ENCODE peak calls at places on chromosomes 12 and 14, in seven cellular contexts. R is mesendoderm, Q is left lung, Z is astrocyte, P is uterus, L is bronchial epithelial cell, X is adrenal gland. J is an unnamed sample. For H3K27me3, the result is how much of the 10 kb centered on the place peaks cover.

GRCh38 chr14:58298880-58299664 is 717 bp downstream of the ARID4A start:
- DNase-seq in X (peak), Z (no peak), Q (peak), R (peak), L (no peak), P (peak), J (peak)

GRCh38 chr12:93318720-93319522 is 58.8 kb upstream of the NUDT4 start:
- DNase-seq in P (no peak), Z (no peak), Q (no peak), R (no peak), X (no peak), L (peak), J (no peak)

GRCh38 chr12:68031881-68032739 is 42.9 kb downstream of the IFNG-AS1 start:
- DNase-seq in Q (no peak), Z (no peak), R (no peak), P (no peak), L (peak), X (no peak), J (no peak)

GRCh38 chr14:28488658-28489057 is 277.9 kb upstream of the FOXG1 start:
- DNase-seq in L (peak), P (no peak), Z (no peak), Q (no peak), X (no peak), R (no peak), J (no peak)

GRCh38 chr14:105478624-105479305 is 4.1 kb downstream of the CRIP2 start:
- DNase-seq in X (no peak), P (no peak), Z (no peak), Q (no peak), R (peak), L (no peak), J (no peak)

GRCh38 chr12:89185889-89186288 is 166.4 kb downstream of the DUSP6 start:
- DNase-seq in Z (no peak), X (no peak), L (peak), Q (no peak), R (no peak), P (no peak), J (no peak)

GRCh38 chr14:91998667-91999570 is 40.9 kb downstream of the TRIP11 start:
- DNase-seq in Z (no peak), P (no peak), L (no peak), X (no peak), Q (no peak), R (no peak), J (no peak)

GRCh38 chr12:84131076-84131475 is 781.5 kb downstream of the SLC6A15 start:
- DNase-seq in L (peak), Q (no peak), R (no peak), X (no peak), Z (peak), P (no peak), J (no peak)

GRCh38 chr14:29144598-29144997 is 378.0 kb downstream of the FOXG1 start:
- DNase-seq in X (no peak), L (peak), Z (peak), P (no peak), Q (no peak), R (no peak), J (no peak)

GRCh38 chr12:122182887-122183587 is at the start of gene LRRC43:
- DNase-seq in Q (peak), Z (peak), R (peak), X (peak), L (peak), P (no peak), J (peak)

GRCh38 chr12:89817501-89818226 is 109.0 kb upstream of the ATP2B1 start:
- DNase-seq in R (no peak), X (no peak), Q (no peak), L (peak), P (no peak), Z (no peak), J (no peak)

GRCh38 chr12:32155911-32156585 is 49.4 kb downstream of the BICD1 start:
- DNase-seq in R (no peak), Q (no peak), L (peak), P (no peak), Z (no peak), X (no peak), J (no peak)

GRCh38 chr14:69796797-69797500 is at the start of gene SLC10A1:
- DNase-seq in Q (no peak), X (peak), L (no peak), Z (no peak), P (no peak), R (no peak), J (no peak)

GRCh38 chr14:93936245-93936644 is 9.1 kb downstream of the FAM181A start:
- DNase-seq in Q (no peak), X (no peak), Z (no peak), L (peak), R (peak), P (no peak), J (no peak)

GRCh38 chr12:45388545-45388944 is 172.7 kb downstream of the ANO6 start:
- DNase-seq in L (no peak), X (peak), P (peak), Z (peak), Q (no peak), R (peak), J (no peak)

GRCh38 chr14:75648066-75648838 is 12.4 kb downstream of the ERG28 start:
- DNase-seq in Q (no peak), P (no peak), X (peak), R (peak), L (peak), Z (peak), J (peak)

GRCh38 chr12:8860165-8860961 is 37.9 kb downstream of the A2ML1 start:
- DNase-seq in P (peak), L (peak), X (peak), R (peak), Z (peak), Q (no peak), J (no peak)

GRCh38 chr14:24612186-24612585 is 2.7 kb upstream of the GZMH start:
- DNase-seq in L (peak), X (no peak), P (no peak), Z (no peak), R (no peak), Q (no peak), J (no peak)

GRCh38 chr12:130153803-130154202 is 8.5 kb upstream of the FZD10 start:
- DNase-seq in Q (no peak), R (no peak), L (no peak), Z (no peak), X (no peak), P (no peak), J (peak)
- H3K27me3 ChIP-seq in Q (under half), R (under half), L (under half), Z (under half), X (under half), P (under half), J (under half)

GRCh38 chr12:106583578-106584103 is 837 bp downstream of the RFX4 start:
- DNase-seq in P (no peak), Q (peak), Z (no peak), L (no peak), X (no peak), R (no peak), J (no peak)
- H3K27me3 ChIP-seq in P (under half), Q (half or more), Z (half or more), L (half or more), X (half or more), R (half or more), J (half or more)

GRCh38 chr14:63046339-63047268 is 1.3 kb upstream of the KCNH5 start:
- DNase-seq in R (peak), P (no peak), X (no peak), Q (peak), Z (no peak), L (peak), J (no peak)

GRCh38 chr14:63050694-63051093 is 5.4 kb upstream of the KCNH5 start:
- DNase-seq in Q (no peak), P (no peak), X (no peak), L (no peak), Z (no peak), R (no peak), J (no peak)

GRCh38 chr14:63051301-63051700 is 6.0 kb upstream of the KCNH5 start:
- DNase-seq in Z (no peak), L (peak), Q (no peak), R (no peak), X (no peak), P (no peak), J (no peak)

DNA sequence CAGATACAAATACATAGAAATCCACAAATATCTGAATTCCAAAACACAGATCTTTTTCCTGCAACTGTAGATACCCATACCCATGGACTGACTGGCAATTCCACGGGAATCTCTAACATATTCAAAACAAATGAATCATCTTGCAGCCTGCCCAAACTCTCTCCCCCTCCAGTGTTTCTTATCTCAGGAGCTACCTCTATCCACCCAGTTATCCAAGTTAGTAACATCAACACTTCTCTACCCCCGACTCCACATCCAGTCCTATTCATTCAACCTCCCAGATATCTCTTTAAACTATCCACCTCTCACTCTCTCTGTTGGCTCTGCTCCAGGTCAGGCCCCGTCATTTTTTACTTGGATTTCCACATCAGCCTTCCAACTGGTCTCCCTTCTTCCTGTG is 6.7 kb upstream of the KCNH5 start:
- DNase-seq in R (no peak), Q (no peak), X (no peak), L (peak), Z (no peak), P (no peak), J (no peak)
- H3K27me3 ChIP-seq in R (under half), Q (under half), X (under half), L (under half), Z (under half), P (under half), J (under half)

GRCh38 chr12:27467641-27468040 is 21.1 kb downstream of the SMCO2 start:
- DNase-seq in X (no peak), R (no peak), Q (no peak), L (no peak), P (no peak), Z (no peak), J (no peak)

GRCh38 chr12:27472604-27473003 is 26.1 kb downstream of the SMCO2 start:
- DNase-seq in L (no peak), Z (no peak), P (no peak), X (no peak), R (no peak), Q (no peak), J (no peak)

GRCh38 chr12:27468241-27468640 is 21.7 kb downstream of the SMCO2 start:
- DNase-seq in R (no peak), P (no peak), L (no peak), Z (no peak), Q (no peak), X (no peak), J (no peak)

GRCh38 chr12:27463826-27464554 is 17.5 kb downstream of the SMCO2 start:
- DNase-seq in Q (no peak), X (peak), L (no peak), Z (peak), R (no peak), P (peak), J (no peak)

DNA sequence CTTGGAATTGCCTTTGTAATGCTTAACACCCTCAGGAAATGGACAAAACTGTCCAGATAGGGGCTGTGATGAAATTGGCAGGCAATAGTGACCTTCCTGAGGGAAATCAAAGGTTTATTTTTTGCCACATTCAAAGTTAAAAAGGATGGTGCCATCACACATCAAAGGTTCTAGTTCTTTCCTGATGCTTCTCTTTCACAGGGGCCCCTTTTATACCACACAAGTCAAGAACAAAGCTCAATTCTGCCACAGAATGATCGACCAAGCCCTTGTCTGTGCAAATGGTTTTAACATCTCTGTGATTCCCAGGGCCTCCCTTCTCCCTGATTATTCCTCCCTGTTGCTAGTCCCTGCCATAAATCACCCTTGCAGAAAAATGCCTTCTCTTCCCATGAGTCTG is 22.6 kb downstream of the SMCO2 start:
- DNase-seq in X (no peak), P (no peak), Q (no peak), R (no peak), Z (no peak), L (no peak), J (no peak)
- H3K27me3 ChIP-seq in X (under half), P (under half), Q (under half), R (under half), Z (under half), L (under half), J (under half)

GRCh38 chr14:99225804-99226203 is 46.2 kb downstream of the BCL11B start:
- DNase-seq in X (no peak), L (no peak), Z (no peak), R (no peak), P (no peak), Q (no peak), J (no peak)
- H3K27me3 ChIP-seq in X (under half), L (under half), Z (under half), R (under half), P (under half), Q (under half), J (under half)

GRCh38 chr14:51431033-51431709 is 191.1 kb downstream of the TMX1 start:
- DNase-seq in Q (no peak), R (no peak), L (peak), Z (no peak), P (no peak), X (no peak), J (no peak)
- H3K27me3 ChIP-seq in Q (under half), R (under half), L (under half), Z (under half), P (under half), X (under half), J (under half)

GRCh38 chr14:101554991-101555668 is 6.2 kb upstream of the DIO3 start:
- DNase-seq in L (no peak), Q (peak), X (no peak), P (no peak), R (no peak), Z (no peak), J (no peak)

GRCh38 chr14:101557811-101558738 is 3.2 kb upstream of the DIO3 start:
- DNase-seq in Q (peak), R (peak), Z (no peak), P (peak), L (no peak), X (no peak), J (no peak)

GRCh38 chr14:101556131-101556530 is 5.2 kb upstream of the DIO3 start:
- DNase-seq in L (no peak), Q (peak), R (no peak), P (no peak), X (no peak), Z (no peak), J (no peak)

GRCh38 chr14:101557321-101557695 is 4.0 kb upstream of the DIO3 start:
- DNase-seq in L (no peak), X (no peak), P (no peak), Z (no peak), Q (peak), R (no peak), J (no peak)

DNA sequence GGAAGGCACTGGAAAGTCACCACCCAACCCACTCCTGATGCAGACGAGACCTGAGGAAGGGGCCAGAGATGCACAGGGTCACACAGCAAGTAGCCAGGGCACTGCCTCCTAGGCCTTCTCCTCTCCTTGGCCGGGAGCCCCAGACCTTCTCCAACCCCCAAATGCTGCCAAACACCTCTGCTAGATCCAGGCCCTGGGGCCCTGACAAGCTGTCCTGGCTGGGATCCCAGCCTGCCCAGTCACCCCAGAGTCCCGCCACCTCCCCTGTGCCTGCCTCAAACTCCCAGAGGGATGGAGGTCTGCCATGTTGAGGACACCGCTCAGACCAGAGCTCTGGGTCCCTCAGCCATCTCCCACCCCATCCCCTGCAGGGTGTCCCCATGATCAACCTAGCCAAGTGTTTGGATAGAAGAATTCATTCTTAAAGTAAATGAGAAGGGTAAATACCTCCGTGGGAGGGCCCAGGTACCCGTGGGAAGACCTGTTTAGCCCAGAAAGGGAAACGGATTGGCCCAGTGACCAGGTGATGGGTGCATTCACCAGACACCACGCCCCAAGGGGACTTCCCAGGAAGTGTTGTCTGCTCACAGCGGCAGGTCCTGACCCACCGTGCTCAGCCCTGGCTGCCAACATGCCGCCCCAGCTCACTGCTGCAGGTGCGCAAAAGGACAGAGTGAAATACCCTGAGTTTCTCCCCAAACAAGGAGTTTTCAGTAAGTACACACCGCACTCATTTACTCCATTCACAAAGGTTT is 4.6 kb upstream of the DIO3 start:
- DNase-seq in R (no peak), P (no peak), Z (no peak), X (no peak), L (no peak), Q (peak), J (no peak)
- H3K27me3 ChIP-seq in R (under half), P (under half), Z (under half), X (under half), L (under half), Q (half or more), J (under half)

DNA sequence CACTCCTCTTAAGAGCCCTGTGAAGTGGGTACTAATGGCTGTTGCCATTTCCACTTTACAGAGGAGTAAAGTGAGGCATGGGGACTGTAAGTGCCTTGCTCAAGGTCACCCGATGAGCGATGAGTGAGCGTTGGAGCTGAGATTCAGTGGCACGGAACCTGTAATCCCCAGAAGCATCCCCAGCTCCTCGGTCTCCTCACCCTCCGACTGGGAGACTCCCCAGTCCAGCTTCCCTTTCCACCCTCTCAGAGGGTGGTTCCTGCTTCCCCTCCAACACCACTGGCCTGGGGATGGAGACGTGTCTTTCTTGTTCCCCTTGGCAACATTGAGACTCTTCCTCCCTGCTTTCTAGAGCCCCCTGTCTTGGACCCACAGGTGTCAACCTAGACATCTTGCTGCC is 32.6 kb downstream of the TMEM63C start:
- DNase-seq in X (no peak), L (no peak), P (no peak), R (no peak), Q (no peak), Z (no peak), J (no peak)
- H3K27me3 ChIP-seq in X (under half), L (under half), P (under half), R (under half), Q (half or more), Z (under half), J (under half)

DNA sequence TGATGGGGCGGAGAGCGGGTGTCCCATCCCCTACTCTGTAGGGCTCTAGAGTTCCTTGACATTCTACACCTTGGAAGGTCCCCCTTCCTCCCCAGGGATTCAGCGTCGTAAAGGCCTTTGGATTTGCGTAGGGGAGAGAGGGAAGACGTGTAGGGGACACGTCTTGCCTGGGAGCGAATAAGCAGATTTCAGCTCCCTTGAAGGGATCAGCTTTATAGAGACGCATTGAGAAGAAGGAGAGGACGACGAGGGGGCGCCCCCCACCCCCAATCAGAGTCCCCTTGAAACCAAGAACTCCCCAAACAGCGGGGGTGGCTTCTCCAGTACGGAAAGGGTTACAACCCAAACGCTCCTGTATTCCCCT is 324 bp downstream of the CALCOCO1 start:
- DNase-seq in X (no peak), P (no peak), R (no peak), L (peak), Z (no peak), Q (no peak), J (no peak)
- H3K27me3 ChIP-seq in X (under half), P (under half), R (under half), L (under half), Z (under half), Q (under half), J (under half)